ENCODE peak calls at places on chromosomes 2 and 18, in four cellular contexts. One of them, this sample, is unnamed.

GRCh38 chr2:124570872-124571271 is 545.8 kb downstream of the CNTNAP5 start:
- DNase-seq in neural progenitor cell: no peak
- DNase-seq in MM.1S: no peak
- DNase-seq in K562: no peak
- DNase-seq in this sample: no peak

GRCh38 chr18:48993586-48993985 is 42.8 kb upstream of the SMAD7 start:
- DNase-seq in neural progenitor cell: no peak
- DNase-seq in MM.1S: no peak
- DNase-seq in K562: no peak
- DNase-seq in this sample: peak; percentile 81

GRCh38 chr2:45922577-45922988 is 271.1 kb downstream of the PRKCE start:
- DNase-seq in neural progenitor cell: peak; percentile 64
- DNase-seq in MM.1S: no peak
- DNase-seq in K562: no peak
- DNase-seq in this sample: no peak

GRCh38 chr2:38935568-38936172 is 46.0 kb downstream of the ARHGEF33 start:
- DNase-seq in neural progenitor cell: no peak
- DNase-seq in MM.1S: no peak
- DNase-seq in K562: no peak
- DNase-seq in this sample: peak; percentile 74

GRCh38 chr2:217827430-217828201 is 175.2 kb downstream of the TNS1 start:
- DNase-seq in neural progenitor cell: no peak
- DNase-seq in MM.1S: no peak
- DNase-seq in K562: peak; percentile 84
- DNase-seq in this sample: peak; percentile 63

GRCh38 chr2:101974663-101975062 is 17.1 kb upstream of the IL1R2 start:
- DNase-seq in neural progenitor cell: peak; percentile 78
- DNase-seq in MM.1S: no peak
- DNase-seq in K562: no peak
- DNase-seq in this sample: peak; percentile 40

GRCh38 chr2:85999131-85999831 is 106.4 kb downstream of the POLR1A start:
- DNase-seq in neural progenitor cell: no peak
- DNase-seq in MM.1S: peak; percentile 88
- DNase-seq in K562: peak; percentile 31
- DNase-seq in this sample: peak; percentile 65

GRCh38 chr2:127064642-127065250 is 42.2 kb downstream of the BIN1 start:
- DNase-seq in neural progenitor cell: peak; percentile 63
- DNase-seq in MM.1S: peak; percentile 50
- DNase-seq in K562: peak; percentile 95
- DNase-seq in this sample: peak; percentile 99

GRCh38 chr2:207819021-207819687 is 49.4 kb upstream of the FZD5 start:
- DNase-seq in neural progenitor cell: no peak
- DNase-seq in MM.1S: no peak
- DNase-seq in K562: no peak
- DNase-seq in this sample: no peak

GRCh38 chr18:2827076-2827475 is 19.7 kb upstream of the EMILIN2 start:
- DNase-seq in neural progenitor cell: no peak
- DNase-seq in MM.1S: no peak
- DNase-seq in K562: no peak
- DNase-seq in this sample: peak; percentile 43

GRCh38 chr18:51082571-51083264 is 52.7 kb downstream of the SMAD4 start:
- DNase-seq in neural progenitor cell: no peak
- DNase-seq in MM.1S: no peak
- DNase-seq in K562: no peak
- DNase-seq in this sample: no peak

GRCh38 chr2:10223471-10223870 is 79.2 kb upstream of the HPCAL1 start:
- DNase-seq in neural progenitor cell: peak; percentile 1
- DNase-seq in MM.1S: no peak
- DNase-seq in K562: no peak
- DNase-seq in this sample: no peak

GRCh38 chr2:10783421-10783820 is 29.2 kb downstream of the PDIA6 start:
- DNase-seq in neural progenitor cell: no peak
- DNase-seq in MM.1S: no peak
- DNase-seq in K562: no peak
- DNase-seq in this sample: no peak

GRCh38 chr2:120791243-120791960 is 55.7 kb downstream of the GLI2 start:
- DNase-seq in neural progenitor cell: no peak
- DNase-seq in MM.1S: no peak
- DNase-seq in K562: no peak
- DNase-seq in this sample: peak; percentile 25

GRCh38 chr2:3470166-3470651 is 49.1 kb downstream of the ADI1 start:
- DNase-seq in neural progenitor cell: no peak
- DNase-seq in MM.1S: no peak
- DNase-seq in K562: no peak
- DNase-seq in this sample: peak; percentile 91

GRCh38 chr2:169727065-169727464 is 6.6 kb upstream of the KLHL23 start:
- DNase-seq in neural progenitor cell: peak; percentile 40
- DNase-seq in MM.1S: no peak
- DNase-seq in K562: no peak
- DNase-seq in this sample: no peak

GRCh38 chr2:100408104-100408503 is 9.4 kb downstream of the CHST10 start:
- DNase-seq in neural progenitor cell: no peak
- DNase-seq in MM.1S: no peak
- DNase-seq in K562: no peak
- DNase-seq in this sample: no peak

GRCh38 chr2:238254095-238254494 is 14.3 kb upstream of the HES6 start:
- DNase-seq in neural progenitor cell: no peak
- DNase-seq in MM.1S: no peak
- DNase-seq in K562: no peak
- DNase-seq in this sample: no peak

GRCh38 chr2:222837643-222838056 is 23.2 kb upstream of the ACSL3 start:
- DNase-seq in neural progenitor cell: no peak
- DNase-seq in MM.1S: no peak
- DNase-seq in K562: no peak
- DNase-seq in this sample: peak; percentile 59

GRCh38 chr2:159399716-159400525 is 113.4 kb upstream of the WDSUB1 start:
- DNase-seq in neural progenitor cell: no peak
- DNase-seq in MM.1S: peak; percentile 61
- DNase-seq in K562: no peak
- DNase-seq in this sample: peak; percentile 54

GRCh38 chr18:23519725-23520124 is 16.4 kb downstream of the RMC1 start:
- DNase-seq in neural progenitor cell: no peak
- DNase-seq in MM.1S: no peak
- DNase-seq in K562: no peak
- DNase-seq in this sample: no peak

GRCh38 chr2:95761556-95761955 is 169.8 kb downstream of the TRIM43 start:
- DNase-seq in neural progenitor cell: no peak
- DNase-seq in MM.1S: no peak
- DNase-seq in K562: no peak
- DNase-seq in this sample: no peak

GRCh38 chr18:10094154-10094553 is 180.3 kb downstream of the VAPA start:
- DNase-seq in neural progenitor cell: no peak
- DNase-seq in MM.1S: no peak
- DNase-seq in K562: no peak
- DNase-seq in this sample: peak; percentile 72

GRCh38 chr2:201257381-201257940 is 2.9 kb upstream of the CASP8 start:
- DNase-seq in neural progenitor cell: no peak
- DNase-seq in MM.1S: peak; percentile 59
- DNase-seq in K562: peak; percentile 60
- DNase-seq in this sample: no peak

GRCh38 chr18:10047237-10047636 is 133.4 kb downstream of the VAPA start:
- DNase-seq in neural progenitor cell: no peak
- DNase-seq in MM.1S: no peak
- DNase-seq in K562: no peak
- DNase-seq in this sample: peak; percentile 29

GRCh38 chr2:95017308-95017630 is 8.2 kb upstream of the MAL start:
- DNase-seq in neural progenitor cell: no peak
- DNase-seq in MM.1S: no peak
- DNase-seq in K562: no peak
- DNase-seq in this sample: no peak

GRCh38 chr2:164314148-164314547 is 307.1 kb downstream of the GRB14 start:
- DNase-seq in neural progenitor cell: no peak
- DNase-seq in MM.1S: no peak
- DNase-seq in K562: no peak
- DNase-seq in this sample: peak; percentile 21

GRCh38 chr18:72652990-72653593 is 109.0 kb upstream of the CBLN2 start:
- DNase-seq in neural progenitor cell: peak; percentile 67
- DNase-seq in MM.1S: peak; percentile 74
- DNase-seq in K562: peak; percentile 29
- DNase-seq in this sample: peak; percentile 20

GRCh38 chr2:75609334-75609689 is 37.3 kb upstream of the MRPL19 start:
- DNase-seq in neural progenitor cell: no peak
- DNase-seq in MM.1S: no peak
- DNase-seq in K562: no peak
- DNase-seq in this sample: no peak
- H3K4me2 ChIP-seq in neural progenitor cell: no peak overlapping the region
- H3K4me2 ChIP-seq in MM.1S: no peak overlapping the region
- H3K4me2 ChIP-seq in K562: no peak overlapping the region
- H3K4me2 ChIP-seq in this sample: no peak overlapping the region

DNA sequence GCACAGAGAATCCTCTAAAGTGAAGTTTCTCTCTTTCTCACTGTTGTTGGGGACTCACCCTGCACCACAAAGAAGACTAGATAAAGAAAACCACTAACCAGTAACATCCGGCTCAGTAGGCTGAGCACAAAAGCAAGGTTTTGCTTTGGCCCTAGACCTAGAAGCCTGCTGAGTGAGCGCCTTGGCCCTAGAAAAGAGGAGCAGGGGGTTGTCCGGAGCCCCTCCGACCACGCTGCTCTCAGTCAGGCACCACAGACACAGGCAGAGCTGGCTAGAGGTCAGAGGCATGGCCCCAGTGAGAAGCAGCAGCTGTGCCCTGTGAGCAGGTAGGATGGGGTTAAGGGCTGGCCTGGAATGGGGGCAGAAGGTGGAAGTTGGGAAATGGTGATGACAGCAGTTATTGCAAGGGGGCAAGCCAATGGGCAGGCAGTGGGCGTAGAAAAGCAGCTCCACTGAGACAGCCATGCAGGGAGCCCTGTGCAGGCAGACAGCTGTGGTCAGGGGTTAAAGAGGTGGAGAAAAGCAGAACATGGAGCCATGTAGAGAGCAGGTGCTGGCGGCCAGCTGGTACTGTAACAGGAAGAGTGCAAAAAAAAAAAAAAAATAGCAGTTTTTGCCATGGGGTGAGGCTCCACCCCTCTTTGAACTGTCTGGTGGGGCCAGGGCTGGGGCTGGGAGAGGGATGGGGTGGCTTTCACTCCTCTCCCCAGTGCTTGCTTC is 36.9 kb upstream of the SLC14A1 start:
- DNase-seq in neural progenitor cell: no peak
- DNase-seq in MM.1S: peak; percentile 90
- DNase-seq in K562: peak; percentile 61
- DNase-seq in this sample: no peak
- H3K9ac ChIP-seq in neural progenitor cell: no peak overlapping the region
- H3K9ac ChIP-seq in MM.1S: peak overlapping the region; percentile 67
- H3K9ac ChIP-seq in K562: no peak overlapping the region
- H3K9ac ChIP-seq in this sample: no peak overlapping the region

DNA sequence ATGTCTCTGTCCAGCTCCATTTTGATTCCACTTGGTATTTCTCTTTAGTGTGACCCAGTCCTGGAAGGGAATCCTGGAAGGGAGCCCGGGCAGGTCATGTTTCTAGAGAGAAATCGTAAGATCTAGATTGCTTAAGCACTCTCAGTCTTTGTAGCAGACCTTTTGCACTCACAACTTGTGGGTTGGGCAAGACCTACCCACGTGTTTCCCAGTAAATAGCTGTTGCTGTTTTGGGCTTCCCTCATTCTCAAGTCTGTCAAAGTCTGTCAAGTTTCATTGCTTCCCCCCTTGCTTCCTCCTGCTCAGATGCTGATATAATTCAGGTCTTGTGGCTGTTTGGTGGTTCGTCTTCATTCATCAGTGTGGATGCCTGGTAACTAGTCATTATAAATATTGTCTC is 17.4 kb upstream of the NEMP2 start:
- DNase-seq in neural progenitor cell: no peak
- DNase-seq in MM.1S: no peak
- DNase-seq in K562: no peak
- DNase-seq in this sample: no peak
- H2AFZ ChIP-seq in neural progenitor cell: no peak overlapping the region
- H2AFZ ChIP-seq in MM.1S: no peak overlapping the region
- H2AFZ ChIP-seq in K562: no peak overlapping the region
- H2AFZ ChIP-seq in this sample: no peak overlapping the region

GRCh38 chr18:75249672-75250470 is 39.3 kb downstream of the TSHZ1 start:
- DNase-seq in neural progenitor cell: no peak
- DNase-seq in MM.1S: no peak
- DNase-seq in K562: peak; percentile 8
- DNase-seq in this sample: no peak

GRCh38 chr18:75247601-75248421 is 37.2 kb downstream of the TSHZ1 start:
- DNase-seq in neural progenitor cell: no peak
- DNase-seq in MM.1S: peak; percentile 18
- DNase-seq in K562: no peak
- DNase-seq in this sample: peak; percentile 74

GRCh38 chr18:75248426-75249191 is 38.0 kb downstream of the TSHZ1 start:
- DNase-seq in neural progenitor cell: no peak
- DNase-seq in MM.1S: no peak
- DNase-seq in K562: no peak
- DNase-seq in this sample: peak; percentile 21

GRCh38 chr18:75250471-75250821 is 39.8 kb downstream of the TSHZ1 start:
- DNase-seq in neural progenitor cell: no peak
- DNase-seq in MM.1S: no peak
- DNase-seq in K562: no peak
- DNase-seq in this sample: no peak

GRCh38 chr18:75249192-75249551 is 38.6 kb downstream of the TSHZ1 start:
- DNase-seq in neural progenitor cell: no peak
- DNase-seq in MM.1S: no peak
- DNase-seq in K562: no peak
- DNase-seq in this sample: no peak
- H3K4me2 ChIP-seq in neural progenitor cell: no peak overlapping the region
- H3K4me2 ChIP-seq in MM.1S: no peak overlapping the region
- H3K4me2 ChIP-seq in K562: no peak overlapping the region
- H3K4me2 ChIP-seq in this sample: no peak overlapping the region

GRCh38 chr2:236743623-236744280 is 174.1 kb downstream of the ACKR3 start:
- DNase-seq in neural progenitor cell: no peak
- DNase-seq in MM.1S: no peak
- DNase-seq in K562: no peak
- DNase-seq in this sample: peak; percentile 92
- H3K9ac ChIP-seq in neural progenitor cell: no peak overlapping the region
- H3K9ac ChIP-seq in MM.1S: no peak overlapping the region
- H3K9ac ChIP-seq in K562: no peak overlapping the region
- H3K9ac ChIP-seq in this sample: peak overlapping the region; percentile 80

GRCh38 chr2:75647771-75648170 is 1.2 kb downstream of the MRPL19 start:
- DNase-seq in neural progenitor cell: no peak
- DNase-seq in MM.1S: peak; percentile 29
- DNase-seq in K562: peak; percentile 37
- DNase-seq in this sample: peak; percentile 38
- H2AFZ ChIP-seq in neural progenitor cell: no peak overlapping the region
- H2AFZ ChIP-seq in MM.1S: peak overlapping the region; percentile 75
- H2AFZ ChIP-seq in K562: peak overlapping the region; percentile 99
- H2AFZ ChIP-seq in this sample: peak overlapping the region; percentile 96

DNA sequence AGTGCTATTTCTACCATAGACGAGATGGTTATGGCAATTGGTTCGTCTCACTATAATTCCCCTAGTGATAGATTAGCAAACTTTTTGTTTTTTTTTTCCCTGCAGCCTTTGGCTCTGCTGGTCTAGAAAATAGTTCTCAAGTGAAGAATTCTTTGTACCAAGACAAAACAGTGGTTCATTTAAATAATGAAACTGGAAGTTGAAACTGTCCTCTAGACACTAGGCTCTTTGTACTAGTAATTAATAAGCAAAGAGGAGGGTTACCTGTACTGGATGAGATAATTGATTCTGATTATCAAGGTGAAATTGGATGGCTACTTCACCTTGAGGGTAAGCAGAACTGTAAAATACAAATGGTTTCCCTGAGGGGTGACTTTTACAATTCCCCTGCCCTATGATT is 156.9 kb upstream of the DCC start:
- DNase-seq in neural progenitor cell: no peak
- DNase-seq in MM.1S: peak; percentile 46
- DNase-seq in K562: no peak
- DNase-seq in this sample: no peak
- H3K4me2 ChIP-seq in neural progenitor cell: no peak overlapping the region
- H3K4me2 ChIP-seq in MM.1S: peak overlapping the region; percentile 25
- H3K4me2 ChIP-seq in K562: no peak overlapping the region
- H3K4me2 ChIP-seq in this sample: no peak overlapping the region